ENCODE peak calls at places on chromosomes 12 and 14, in six cellular contexts. U, O, P, Q, F and G are unnamed samples.

GRCh38 chr12:43143278-43143677 is 408.7 kb downstream of the ADAMTS20 start:
- DNase-seq in P (no peak), Q (no peak), F (no peak), O (no peak), U (no peak), G (no peak)

GRCh38 chr12:4586500-4586899 is 24.5 kb downstream of the DYRK4 start:
- DNase-seq in U (no peak), O (no peak), P (no peak), F (no peak), Q (no peak), G (no peak)

GRCh38 chr14:96177766-96178377 is 26.8 kb upstream of the BDKRB2 start:
- DNase-seq in F (no peak), O (no peak), P (no peak), U (no peak), Q (no peak), G (no peak)

GRCh38 chr14:79825046-79825521 is 386.2 kb downstream of the DIO2 start:
- DNase-seq in P (no peak), O (no peak), Q (no peak), F (no peak), U (no peak), G (no peak)

GRCh38 chr12:27869567-27869966 is 89.5 kb upstream of the MANSC4 start:
- DNase-seq in F (no peak), Q (no peak), U (no peak), P (no peak), O (no peak), G (no peak)

GRCh38 chr12:15751741-15752140 is 37.4 kb downstream of the EPS8 start:
- DNase-seq in Q (no peak), F (no peak), O (no peak), U (no peak), P (no peak), G (no peak)

GRCh38 chr12:119630962-119631550 is 36.9 kb upstream of the PRKAB1 start:
- DNase-seq in F (no peak), O (no peak), P (no peak), Q (no peak), U (no peak), G (no peak)

GRCh38 chr12:102050660-102051430 is 10.9 kb downstream of the WASHC3 start:
- DNase-seq in Q (no peak), F (no peak), P (no peak), O (no peak), U (no peak), G (no peak)

GRCh38 chr12:38907171-38907923 is 2.0 kb upstream of the CPNE8 start:
- DNase-seq in O (no peak), P (no peak), F (no peak), U (no peak), Q (no peak), G (no peak)

GRCh38 chr14:103628684-103629502 is at the start of gene KLC1:
- DNase-seq in F (peak), Q (peak), O (peak), U (peak), P (peak), G (peak)

GRCh38 chr12:42143401-42144173 is 1.1 kb downstream of the GXYLT1 start:
- DNase-seq in F (no peak), Q (no peak), U (no peak), P (no peak), O (no peak), G (no peak)

GRCh38 chr12:6934110-6934509 is 6.4 kb downstream of the ATN1 start:
- DNase-seq in U (no peak), Q (no peak), F (no peak), P (no peak), O (no peak), G (no peak)

GRCh38 chr14:75428230-75429104 is 645 bp downstream of the JDP2 start:
- DNase-seq in Q (peak), P (peak), O (no peak), F (no peak), U (peak), G (no peak)

GRCh38 chr12:15987696-15988095 is 76.6 kb downstream of the DERA start:
- DNase-seq in U (no peak), O (no peak), Q (no peak), P (peak), F (no peak), G (no peak)

GRCh38 chr14:64502476-64503183 is 1.0 kb downstream of the ZBTB25 start:
- DNase-seq in Q (no peak), O (no peak), P (peak), F (peak), U (no peak), G (peak)

GRCh38 chr14:52950410-52950897 is 396 bp downstream of the FERMT2 start:
- DNase-seq in O (peak), F (no peak), U (no peak), P (peak), Q (peak), G (peak)

GRCh38 chr14:93548102-93548843 is 117.5 kb downstream of the UNC79 start:
- DNase-seq in Q (no peak), U (no peak), O (no peak), F (no peak), P (no peak), G (no peak)

GRCh38 chr12:110809149-110809548 is 37.6 kb upstream of the CCDC63 start:
- DNase-seq in F (no peak), U (no peak), Q (no peak), O (no peak), P (no peak), G (no peak)

GRCh38 chr12:122356192-122356635 is 66.3 kb downstream of the CLIP1 start:
- DNase-seq in P (no peak), U (peak), O (peak), Q (no peak), F (peak), G (peak)

GRCh38 chr12:132078190-132078589 is 65.9 kb downstream of the DDX51 start:
- DNase-seq in P (no peak), F (no peak), Q (no peak), O (peak), U (no peak), G (no peak)

GRCh38 chr14:102221026-102221425 is 81.3 kb downstream of the WDR20 start:
- DNase-seq in U (no peak), F (no peak), Q (no peak), O (peak), P (no peak), G (no peak)

GRCh38 chr12:130552483-130552996 is 163.6 kb downstream of the RIMBP2 start:
- DNase-seq in P (no peak), O (no peak), Q (no peak), F (no peak), U (no peak), G (no peak)

GRCh38 chr12:39442895-39443703 is at the start of gene KIF21A:
- DNase-seq in Q (peak), U (peak), F (peak), O (peak), P (peak), G (peak)

GRCh38 chr12:111440631-111441030 is 34.9 kb downstream of the SH2B3 start:
- DNase-seq in P (no peak), O (no peak), U (no peak), F (no peak), Q (no peak), G (no peak)

GRCh38 chr12:67468549-67469245 is 179.8 kb upstream of the DYRK2 start:
- DNase-seq in Q (no peak), O (no peak), U (no peak), F (no peak), P (no peak), G (no peak)

GRCh38 chr14:74962059-74962458 is 6.7 kb upstream of the PGF start:
- DNase-seq in O (no peak), Q (no peak), F (no peak), U (no peak), P (no peak), G (no peak)